ENCODE peak calls at places on chromosome 10, in nine cellular contexts. I, S, C, Y, O, F, R, M and Z are unnamed samples.

GRCh38 chr10:129741280-129741977 is 222.6 kb downstream of the EBF3 start:
- DNase-seq in M (no peak), I (no peak), F (no peak), S (peak; percentile 28), R (peak; percentile 8), Y (no peak), O (no peak), C (no peak), Z (no peak)

GRCh38 chr10:33370434-33370930 is 36.0 kb upstream of the NRP1 start:
- DNase-seq in C (peak; percentile 19), O (no peak), M (no peak), I (no peak), F (no peak), R (no peak), S (no peak), Y (no peak), Z (no peak)

GRCh38 chr10:20017961-20018360 is 201.7 kb downstream of the PLXDC2 start:
- DNase-seq in F (no peak), O (no peak), S (no peak), Y (no peak), C (peak; percentile 36), M (no peak), R (no peak), I (no peak), Z (no peak)

GRCh38 chr10:132638130-132638515 is 100.5 kb downstream of the INPP5A start:
- DNase-seq in O (no peak), C (no peak), I (no peak), R (no peak), F (no peak), M (no peak), Y (no peak), S (no peak), Z (no peak)

GRCh38 chr10:90779573-90779972 is 78.3 kb downstream of the HTR7 start:
- DNase-seq in C (peak; percentile 44), O (no peak), R (no peak), S (no peak), Y (no peak), I (no peak), M (no peak), F (no peak), Z (no peak)

GRCh38 chr10:95508730-95509129 is 52.4 kb downstream of the SORBS1 start:
- DNase-seq in S (no peak), C (no peak), Y (no peak), R (no peak), O (no peak), M (no peak), F (no peak), I (no peak), Z (no peak)

GRCh38 chr10:88672041-88672440 is 7.8 kb downstream of the LIPF start:
- DNase-seq in S (no peak), F (no peak), R (no peak), O (no peak), I (no peak), C (no peak), Y (no peak), M (no peak), Z (no peak)

GRCh38 chr10:132104471-132105301 is 38.9 kb downstream of the JAKMIP3 start:
- DNase-seq in Y (no peak), F (no peak), S (peak; percentile 36), I (no peak), R (no peak), M (no peak), O (no peak), C (no peak), Z (no peak)

GRCh38 chr10:119357389-119358139 is 150.2 kb downstream of the GRK5 start:
- DNase-seq in F (no peak), I (no peak), Y (no peak), O (no peak), M (no peak), R (no peak), S (no peak), C (no peak), Z (no peak)

GRCh38 chr10:58512470-58513188 is at the start of gene BICC1:
- DNase-seq in S (peak; percentile 84), I (no peak), O (no peak), R (peak; percentile 41), C (peak; percentile 39), M (no peak), Y (peak; percentile 81), F (no peak), Z (no peak)

GRCh38 chr10:131214521-131215244 is 96.8 kb downstream of the TCERG1L start:
- DNase-seq in S (no peak), I (no peak), C (no peak), M (no peak), Y (no peak), F (no peak), O (no peak), R (no peak), Z (no peak)

GRCh38 chr10:112526130-112526529 is 79.1 kb downstream of the VTI1A start:
- DNase-seq in M (no peak), R (no peak), C (peak; percentile 57), O (no peak), I (no peak), Y (no peak), S (no peak), F (no peak), Z (no peak)

GRCh38 chr10:47040041-47040491 is 128.8 kb downstream of the PTPN20 start:
- DNase-seq in M (no peak), Y (no peak), R (peak; percentile 4), F (no peak), O (no peak), I (no peak), S (peak; percentile 35), C (no peak), Z (no peak)

GRCh38 chr10:49539320-49539885 is 482 bp upstream of the ERCC6 start:
- DNase-seq in O (no peak), M (no peak), R (peak; percentile 15), C (peak; percentile 66), Y (peak; percentile 34), S (peak; percentile 33), I (peak; percentile 39), F (peak; percentile 27), Z (peak; percentile 48)

GRCh38 chr10:94205370-94205930 is 157.3 kb downstream of the NOC3L start:
- DNase-seq in Y (no peak), F (no peak), M (no peak), C (no peak), I (no peak), O (no peak), R (no peak), S (no peak), Z (no peak)

GRCh38 chr10:31582365-31583052 is 263.5 kb downstream of the ZEB1 start:
- DNase-seq in I (no peak), F (peak; percentile 10), M (no peak), O (no peak), C (peak; percentile 54), S (peak; percentile 26), R (no peak), Y (no peak), Z (no peak)

GRCh38 chr10:124093076-124093773 is at the start of gene CHST15:
- DNase-seq in O (no peak), C (peak; percentile 91), S (peak; percentile 91), R (peak; percentile 71), I (no peak), F (no peak), M (no peak), Y (peak; percentile 74), Z (no peak)

GRCh38 chr10:103476046-103476768 is 2.8 kb downstream of the CALHM3 start:
- DNase-seq in I (no peak), F (no peak), S (peak; percentile 93), M (no peak), R (peak; percentile 73), O (no peak), C (no peak), Y (peak; percentile 48), Z (no peak)